ENCODE peak calls at places on chromosomes 11 and 22, in nine cellular contexts. V is AG10803, W is IMR-90, A is spleen, S is HepG2, Z is neural crest cell, P is thoracic aorta, X is tibial nerve, F is mammary epithelial cell. L is an unnamed sample.

GRCh38 chr11:128359515-128359914 is 227.8 kb downstream of the ETS1 start:
- DNase-seq in F (no peak), X (no peak), Z (no peak), A (no peak), W (peak), V (peak), S (no peak), P (no peak), L (no peak)

GRCh38 chr22:30485362-30485988 is 13.7 kb upstream of the SEC14L3 start:
- DNase-seq in X (no peak), W (peak), A (peak), F (peak), Z (peak), P (no peak), V (peak), S (peak), L (peak)

GRCh38 chr22:17368727-17369552 is at the start of gene CECR2:
- DNase-seq in X (no peak), Z (peak), S (no peak), P (no peak), V (no peak), A (peak), W (no peak), F (no peak), L (no peak)

GRCh38 chr11:64453466-64453865 is 94.5 kb downstream of the RPS6KA4 start:
- DNase-seq in Z (no peak), F (no peak), X (no peak), S (no peak), A (peak), W (no peak), P (no peak), V (no peak), L (no peak)

GRCh38 chr22:36871669-36872081 is 10.9 kb downstream of the NCF4 start:
- DNase-seq in Z (no peak), P (no peak), A (no peak), V (no peak), F (peak), X (no peak), S (no peak), W (no peak), L (peak)

GRCh38 chr22:40960137-40960536 is 9.0 kb downstream of the RBX1 start:
- DNase-seq in V (no peak), A (no peak), P (no peak), W (no peak), Z (no peak), X (no peak), S (no peak), F (no peak), L (no peak)

GRCh38 chr11:127182586-127183203 is 182.1 kb upstream of the KIRREL3 start:
- DNase-seq in V (no peak), A (no peak), S (no peak), P (no peak), F (no peak), Z (no peak), X (no peak), W (no peak), L (no peak)

GRCh38 chr11:92745186-92745585 is 224.3 kb upstream of the MTNR1B start:
- DNase-seq in F (no peak), Z (no peak), X (no peak), S (no peak), A (no peak), P (no peak), V (no peak), W (no peak), L (no peak)

GRCh38 chr22:29390270-29390669 is 1.9 kb upstream of the AP1B1 start:
- DNase-seq in P (no peak), W (no peak), A (no peak), F (no peak), S (no peak), X (no peak), V (no peak), Z (no peak), L (no peak)

GRCh38 chr11:35619030-35619753 is 932 bp downstream of the FJX1 start:
- DNase-seq in S (no peak), W (peak), P (no peak), V (peak), Z (peak), F (peak), X (no peak), A (peak), L (peak)

GRCh38 chr11:35619754-35620640 is 1.7 kb downstream of the FJX1 start:
- DNase-seq in V (no peak), F (no peak), A (no peak), Z (peak), W (peak), S (peak), P (no peak), X (no peak), L (peak)

GRCh38 chr11:35617687-35618496 is at the start of gene FJX1:
- DNase-seq in V (peak), F (peak), S (peak), W (peak), P (no peak), A (peak), Z (peak), X (no peak), L (peak)

GRCh38 chr11:35617316-35617686 is 959 bp upstream of the FJX1 start:
- DNase-seq in P (no peak), A (no peak), S (no peak), Z (no peak), X (no peak), V (no peak), F (no peak), W (no peak), L (no peak)

DNA sequence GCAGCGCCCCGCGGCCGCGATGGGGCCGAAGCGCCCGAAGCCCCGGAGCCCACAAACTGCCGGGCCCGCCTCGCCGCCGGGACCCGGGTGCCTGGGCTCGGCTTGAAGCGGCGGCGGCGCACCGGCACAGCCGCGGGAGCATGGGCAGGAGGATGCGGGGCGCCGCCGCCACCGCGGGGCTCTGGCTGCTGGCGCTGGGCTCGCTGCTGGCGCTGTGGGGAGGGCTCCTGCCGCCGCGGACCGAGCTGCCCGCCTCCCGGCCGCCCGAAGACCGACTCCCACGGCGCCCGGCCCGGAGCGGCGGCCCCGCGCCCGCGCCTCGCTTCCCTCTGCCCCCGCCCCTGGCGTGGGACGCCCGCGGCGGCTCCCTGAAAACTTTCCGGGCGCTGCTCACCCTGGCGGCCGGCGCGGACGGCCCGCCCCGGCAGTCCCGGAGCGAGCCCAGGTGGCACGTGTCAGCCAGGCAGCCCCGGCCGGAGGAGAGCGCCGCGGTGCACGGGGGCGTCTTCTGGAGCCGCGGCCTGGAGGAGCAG is 303 bp downstream of the FJX1 start:
- DNase-seq in P (no peak), F (peak), Z (no peak), S (no peak), V (no peak), X (no peak), W (peak), A (peak), L (peak)
- TF ChIP-seq CTCF in P (no peak), F (no peak), Z (no peak), S (no peak), V (no peak), X (no peak), W (no peak), A (no peak), L (no peak)

GRCh38 chr11:126175261-126175885 is 36.1 kb downstream of the RPUSD4 start:
- DNase-seq in P (no peak), X (peak), A (peak), V (peak), S (no peak), F (peak), W (no peak), Z (no peak), L (no peak)

GRCh38 chr11:126172596-126173038 is 38.8 kb downstream of the RPUSD4 start:
- DNase-seq in X (no peak), P (no peak), V (peak), F (no peak), A (peak), Z (no peak), S (no peak), W (peak), L (no peak)

GRCh38 chr11:126176853-126177470 is 34.5 kb downstream of the RPUSD4 start:
- DNase-seq in Z (no peak), P (no peak), A (peak), F (no peak), X (peak), S (no peak), W (no peak), V (no peak), L (no peak)

GRCh38 chr11:126174816-126175215 is 36.6 kb downstream of the RPUSD4 start:
- DNase-seq in F (no peak), Z (no peak), X (no peak), P (no peak), S (no peak), V (no peak), W (no peak), A (peak), L (no peak)

DNA sequence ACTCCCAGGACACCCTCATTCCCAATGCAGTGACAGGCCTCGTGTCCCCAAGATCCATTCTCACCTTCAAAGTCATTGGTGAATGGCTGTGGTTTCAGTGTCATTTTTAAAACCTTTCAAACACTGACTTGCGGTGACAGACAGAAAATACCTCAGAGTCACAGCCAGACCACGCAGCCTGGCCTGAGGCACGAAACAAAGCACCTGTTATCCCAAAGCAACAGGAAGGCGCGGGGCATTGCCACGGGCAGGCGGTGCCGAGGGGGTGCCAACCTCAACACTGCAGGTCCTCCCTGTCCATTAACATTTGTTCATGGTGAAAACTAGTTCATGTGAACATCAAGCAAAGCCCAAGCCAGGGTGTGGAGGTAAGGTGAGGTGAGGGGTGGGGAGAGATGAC is 38.2 kb downstream of the RPUSD4 start:
- DNase-seq in S (no peak), V (no peak), Z (no peak), W (no peak), X (no peak), P (no peak), F (no peak), A (peak), L (no peak)
- TF ChIP-seq CTCF in S (no peak), V (no peak), Z (no peak), W (no peak), X (no peak), P (no peak), F (no peak), A (no peak), L (no peak)

GRCh38 chr11:30859709-30860108 is 273.6 kb upstream of the MPPED2 start:
- DNase-seq in F (no peak), V (peak), W (no peak), S (no peak), Z (no peak), P (no peak), A (no peak), X (no peak), L (no peak)

GRCh38 chr11:30853470-30853869 is 267.3 kb upstream of the MPPED2 start:
- DNase-seq in P (no peak), A (no peak), F (no peak), Z (no peak), X (no peak), V (no peak), S (no peak), W (no peak), L (no peak)

GRCh38 chr11:30852091-30852490 is 265.9 kb upstream of the MPPED2 start:
- DNase-seq in A (no peak), Z (no peak), W (no peak), V (no peak), F (no peak), P (no peak), X (no peak), S (no peak), L (no peak)

GRCh38 chr11:30852645-30853044 is 266.5 kb upstream of the MPPED2 start:
- DNase-seq in Z (no peak), W (no peak), P (no peak), F (no peak), S (no peak), V (no peak), X (no peak), A (no peak), L (no peak)

DNA sequence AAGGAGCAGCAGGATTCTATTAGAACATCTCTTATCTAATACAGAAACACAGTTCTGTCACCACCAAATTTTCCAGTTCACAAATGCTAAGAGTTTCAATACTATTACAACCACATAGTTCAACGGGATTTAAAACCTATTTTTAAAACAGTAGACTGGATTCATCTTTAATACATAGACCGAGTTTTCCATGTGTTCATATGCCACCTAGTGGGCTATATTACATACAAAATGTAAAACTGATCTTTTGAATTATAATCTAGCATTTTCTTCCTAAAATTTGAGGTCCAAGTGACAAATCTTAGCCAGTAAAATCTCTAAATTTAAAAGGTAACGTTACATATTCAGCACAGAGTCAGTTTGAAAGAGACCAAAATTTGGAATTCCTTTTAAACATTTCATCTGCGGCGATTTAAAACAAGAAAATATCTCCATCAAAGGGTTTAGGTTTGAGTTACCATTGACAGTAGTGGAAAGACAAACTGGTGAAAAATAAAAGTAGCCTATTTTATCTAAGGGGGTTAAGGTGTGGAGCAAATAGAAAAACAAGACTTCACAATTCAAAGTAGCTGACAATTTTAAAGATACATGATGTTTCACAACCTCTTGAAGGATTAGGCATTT is 269.3 kb upstream of the MPPED2 start:
- DNase-seq in V (peak), A (no peak), S (peak), W (peak), F (no peak), Z (no peak), P (no peak), X (no peak), L (peak)
- TF ChIP-seq CTCF in V (peak), A (no peak), S (peak), W (peak), F (peak), Z (peak), P (peak), X (no peak), L (peak)

DNA sequence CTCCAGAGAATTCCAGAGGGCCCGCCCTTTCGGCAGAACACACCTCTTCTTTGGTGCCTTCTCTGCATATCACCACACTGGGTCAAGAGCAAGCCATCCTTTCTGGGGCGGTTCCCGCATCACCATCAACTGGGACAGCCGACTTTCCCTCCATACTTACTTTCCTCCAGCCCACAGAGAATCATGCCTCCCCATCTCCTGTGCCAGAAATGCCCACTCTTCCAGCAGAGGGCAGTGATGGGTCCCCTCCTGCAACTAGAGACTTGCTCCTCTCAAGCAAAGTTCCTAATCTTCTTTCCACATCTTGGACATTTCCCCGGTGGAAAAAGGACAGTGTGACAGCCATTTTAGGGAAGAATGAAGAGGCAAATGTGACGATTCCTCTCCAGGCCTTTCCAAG is 157.7 kb downstream of the C11orf91 start:
- DNase-seq in W (peak), X (peak), Z (peak), A (no peak), S (peak), F (peak), P (no peak), V (peak), L (peak)
- TF ChIP-seq CTCF in W (peak), X (peak), Z (peak), A (peak), S (peak), F (peak), P (peak), V (peak), L (peak)

DNA sequence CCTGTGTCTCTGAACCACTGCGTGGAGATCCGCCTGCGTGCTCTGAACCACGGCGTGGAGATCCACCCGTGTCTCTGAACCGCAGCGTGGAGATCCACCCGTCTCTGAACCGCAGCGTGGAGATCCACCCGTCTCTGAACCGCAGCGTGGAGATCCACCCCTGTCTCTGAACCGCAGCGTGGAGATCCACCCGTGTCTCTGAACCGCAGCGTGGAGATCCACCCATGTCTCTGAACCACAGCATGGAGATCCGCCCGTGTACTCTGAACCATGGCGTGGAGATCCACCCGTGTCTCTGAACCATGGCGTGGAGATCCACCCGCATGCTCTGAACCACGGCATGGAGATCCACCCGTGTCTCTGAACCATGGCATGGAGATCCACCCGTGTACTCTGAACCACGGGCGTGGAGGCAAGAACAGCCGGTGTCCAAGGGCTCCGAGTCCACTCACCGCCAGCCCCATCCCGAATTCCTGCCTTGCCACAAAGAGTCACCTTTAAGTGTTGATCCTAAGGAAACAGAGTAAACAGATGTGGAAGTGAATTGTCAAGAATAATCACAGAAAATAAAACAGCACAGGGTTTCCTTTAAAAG is 659.4 kb downstream of the BRD1 start:
- DNase-seq in V (no peak), S (no peak), P (no peak), X (no peak), W (no peak), A (no peak), F (no peak), Z (no peak), L (no peak)
- TF ChIP-seq CTCF in V (no peak), S (no peak), P (no peak), X (no peak), W (no peak), A (no peak), F (no peak), Z (no peak), L (no peak)

GRCh38 chr11:14789879-14790484 is 102.0 kb downstream of the CYP2R1 start:
- DNase-seq in P (no peak), F (no peak), Z (no peak), W (peak), V (no peak), A (no peak), X (no peak), S (no peak), L (peak)
- TF ChIP-seq CTCF in P (no peak), F (peak), Z (no peak), W (peak), V (peak), A (no peak), X (no peak), S (peak), L (peak)

GRCh38 chr22:19473578-19473977 is 5.4 kb downstream of the UFD1 start:
- DNase-seq in P (no peak), A (no peak), F (no peak), X (no peak), V (no peak), Z (no peak), S (no peak), W (no peak), L (peak)
- TF ChIP-seq CTCF in P (no peak), A (no peak), F (peak), X (no peak), V (peak), Z (peak), S (peak), W (no peak), L (no peak)

DNA sequence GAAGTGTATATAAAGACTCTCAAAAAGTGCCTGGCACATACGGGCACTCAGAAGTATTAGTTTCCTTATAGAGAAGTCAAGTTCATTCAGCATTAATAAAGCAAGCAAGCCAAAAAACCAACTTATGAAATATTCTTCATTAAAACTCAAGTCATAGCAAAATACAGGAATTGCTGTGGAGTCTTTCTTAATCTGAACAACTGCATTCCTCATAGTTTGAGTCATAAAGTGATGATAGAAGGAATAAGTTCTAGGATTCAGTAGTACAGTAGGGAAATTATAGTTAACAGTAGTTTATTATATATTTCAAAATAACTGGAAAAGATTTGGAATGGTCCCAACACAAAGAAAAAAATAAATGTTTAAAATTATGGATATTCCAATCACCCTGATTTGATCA is 200.3 kb downstream of the C11orf91 start:
- DNase-seq in P (no peak), Z (no peak), V (peak), F (no peak), S (no peak), A (no peak), X (no peak), W (peak), L (no peak)
- TF ChIP-seq CTCF in P (no peak), Z (no peak), V (no peak), F (no peak), S (no peak), A (no peak), X (no peak), W (no peak), L (no peak)

GRCh38 chr22:35033635-35034296 is 32.2 kb upstream of the ISX start:
- DNase-seq in W (no peak), X (no peak), A (no peak), F (peak), S (no peak), V (no peak), Z (no peak), P (no peak), L (no peak)

GRCh38 chr22:35039625-35040024 is 26.3 kb upstream of the ISX start:
- DNase-seq in S (no peak), Z (no peak), X (no peak), V (peak), A (no peak), F (no peak), W (no peak), P (no peak), L (no peak)

GRCh38 chr22:35034963-35035362 is 31.0 kb upstream of the ISX start:
- DNase-seq in P (no peak), S (no peak), W (no peak), A (no peak), F (no peak), X (no peak), V (no peak), Z (no peak), L (no peak)

GRCh38 chr22:35032571-35032970 is 33.4 kb upstream of the ISX start:
- DNase-seq in S (no peak), Z (no peak), A (no peak), F (no peak), X (no peak), V (no peak), P (no peak), W (no peak), L (no peak)

DNA sequence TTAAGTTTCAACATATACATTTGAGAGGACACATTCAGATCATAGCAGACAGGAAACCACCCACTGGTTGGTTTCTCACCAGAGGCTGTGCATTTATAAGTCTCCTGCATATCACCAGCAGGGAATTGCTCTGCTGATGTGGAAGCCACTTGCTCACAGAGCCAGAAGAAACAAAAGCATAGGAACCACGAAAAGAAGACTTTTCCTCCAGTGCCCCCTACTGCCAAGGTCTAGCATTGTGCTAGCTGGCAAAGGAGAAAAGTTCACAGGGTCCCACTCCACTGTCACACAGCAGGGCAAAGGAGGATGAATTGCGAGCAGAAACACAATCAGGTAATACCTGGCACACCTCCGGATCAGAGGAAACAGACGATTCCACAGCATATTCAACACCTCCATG is 28.9 kb upstream of the ISX start:
- DNase-seq in S (no peak), V (peak), A (no peak), F (no peak), W (no peak), Z (peak), P (no peak), X (no peak), L (no peak)
- TF ChIP-seq CTCF in S (peak), V (peak), A (no peak), F (no peak), W (no peak), Z (peak), P (no peak), X (no peak), L (no peak)